ENCODE peak calls at places on chromosome 15, in five cellular contexts. N, O, R, V and J are unnamed samples.

GRCh38 chr15:69045810-69046209 is 31.3 kb downstream of the NOX5 start:
- DNase-seq in R (peak; percentile 76), N (no peak), O (peak; percentile 40), V (no peak), J (no peak)

GRCh38 chr15:70439880-70440279 is 323.5 kb downstream of the UACA start:
- DNase-seq in R (no peak), N (no peak), V (no peak), O (no peak), J (no peak)

GRCh38 chr15:52796742-52797515 is 6.8 kb upstream of the ONECUT1 start:
- DNase-seq in R (no peak), N (no peak), V (no peak), O (no peak), J (no peak)

GRCh38 chr15:63301088-63301487 is 23.7 kb downstream of the APH1B start:
- DNase-seq in O (no peak), R (no peak), V (no peak), N (no peak), J (no peak)

GRCh38 chr15:75203017-75203907 is 1.6 kb downstream of the C15orf39 start:
- DNase-seq in V (peak; percentile 36), R (peak; percentile 53), N (no peak), O (no peak), J (no peak)

GRCh38 chr15:25784876-25785642 is 78.1 kb downstream of the ATP10A start:
- DNase-seq in N (no peak), O (no peak), V (no peak), R (no peak), J (no peak)

GRCh38 chr15:67508367-67508766 is 12.6 kb upstream of the C15orf61 start:
- DNase-seq in V (no peak), O (no peak), R (no peak), N (no peak), J (no peak)

GRCh38 chr15:67563092-67563491 is 20.6 kb downstream of the MAP2K5 start:
- DNase-seq in O (no peak), V (no peak), R (no peak), N (no peak), J (no peak)

GRCh38 chr15:50344006-50344464 is 11.0 kb downstream of the GABPB1 start:
- DNase-seq in N (no peak), R (no peak), V (no peak), O (no peak), J (no peak)

GRCh38 chr15:81809543-81809942 is 236.3 kb downstream of the MEX3B start:
- DNase-seq in V (no peak), R (peak; percentile 70), O (peak; percentile 44), N (no peak), J (no peak)

GRCh38 chr15:74302821-74303359 is 64.6 kb downstream of the CYP11A1 start:
- DNase-seq in R (peak; percentile 53), O (peak; percentile 40), N (peak; percentile 45), V (peak; percentile 58), J (no peak)

GRCh38 chr15:92616621-92617179 is 38.9 kb downstream of the FAM174B start:
- DNase-seq in V (no peak), O (no peak), N (peak; percentile 18), R (no peak), J (no peak)

GRCh38 chr15:57019496-57020160 is 101.2 kb downstream of the TCF12 start:
- DNase-seq in V (no peak), N (no peak), R (no peak), O (no peak), J (no peak)

GRCh38 chr15:50051811-50052419 is 67.1 kb downstream of the ATP8B4 start:
- DNase-seq in O (peak; percentile 78), R (peak; percentile 84), N (peak; percentile 49), V (peak; percentile 52), J (peak; percentile 2)

GRCh38 chr15:73922186-73923151 is 3.8 kb upstream of the LOXL1 start:
- DNase-seq in N (no peak), O (no peak), R (peak; percentile 52), V (peak; percentile 43), J (no peak)

GRCh38 chr15:81189583-81190283 is 6.9 kb upstream of the IL16 start:
- DNase-seq in R (no peak), V (peak; percentile 23), O (peak; percentile 59), N (peak; percentile 69), J (no peak)

GRCh38 chr15:99605490-99605931 is 39.7 kb downstream of the MEF2A start:
- DNase-seq in O (no peak), N (no peak), V (peak; percentile 50), R (no peak), J (no peak)

GRCh38 chr15:85496551-85497545 is 116.4 kb downstream of the AKAP13 start:
- DNase-seq in R (no peak), V (no peak), O (no peak), N (no peak), J (no peak)

GRCh38 chr15:41660235-41661077 is at the start of gene MGA:
- DNase-seq in O (peak; percentile 92), R (peak; percentile 92), N (peak; percentile 85), V (peak; percentile 90), J (peak; percentile 30)
- TF ChIP-seq POLR2A in O (no peak), R (peak; percentile 60), N (peak; percentile 59), V (peak; percentile 50), J (no peak)

GRCh38 chr15:66404122-66404521 is 17.4 kb downstream of the MAP2K1 start:
- DNase-seq in R (no peak), N (no peak), V (no peak), O (no peak), J (no peak)

GRCh38 chr15:66404532-66404931 is 17.8 kb downstream of the MAP2K1 start:
- DNase-seq in O (no peak), V (no peak), N (no peak), R (no peak), J (no peak)

GRCh38 chr15:66403323-66403722 is 16.6 kb downstream of the MAP2K1 start:
- DNase-seq in R (no peak), O (no peak), N (no peak), V (no peak), J (no peak)

GRCh38 chr15:66405605-66406004 is 18.9 kb downstream of the MAP2K1 start:
- DNase-seq in O (no peak), R (no peak), V (no peak), N (no peak), J (no peak)

GRCh38 chr15:66405007-66405406 is 18.3 kb downstream of the MAP2K1 start:
- DNase-seq in O (no peak), V (no peak), N (no peak), R (no peak), J (no peak)
- TF ChIP-seq POLR2A in O (no peak), V (no peak), N (no peak), R (no peak), J (no peak)

GRCh38 chr15:64636101-64636500 is 139.3 kb downstream of the RBPMS2 start:
- DNase-seq in R (no peak), V (no peak), O (no peak), N (no peak), J (no peak)

GRCh38 chr15:64635486-64635815 is 139.9 kb downstream of the RBPMS2 start:
- DNase-seq in N (no peak), O (peak; percentile 43), R (peak; percentile 28), V (peak; percentile 26), J (no peak)

GRCh38 chr15:64634020-64634419 is 141.4 kb downstream of the RBPMS2 start:
- DNase-seq in N (no peak), V (no peak), R (peak; percentile 72), O (no peak), J (no peak)

GRCh38 chr15:64633332-64633731 is 142.1 kb downstream of the RBPMS2 start:
- DNase-seq in R (no peak), N (no peak), V (no peak), O (no peak), J (no peak)

DNA sequence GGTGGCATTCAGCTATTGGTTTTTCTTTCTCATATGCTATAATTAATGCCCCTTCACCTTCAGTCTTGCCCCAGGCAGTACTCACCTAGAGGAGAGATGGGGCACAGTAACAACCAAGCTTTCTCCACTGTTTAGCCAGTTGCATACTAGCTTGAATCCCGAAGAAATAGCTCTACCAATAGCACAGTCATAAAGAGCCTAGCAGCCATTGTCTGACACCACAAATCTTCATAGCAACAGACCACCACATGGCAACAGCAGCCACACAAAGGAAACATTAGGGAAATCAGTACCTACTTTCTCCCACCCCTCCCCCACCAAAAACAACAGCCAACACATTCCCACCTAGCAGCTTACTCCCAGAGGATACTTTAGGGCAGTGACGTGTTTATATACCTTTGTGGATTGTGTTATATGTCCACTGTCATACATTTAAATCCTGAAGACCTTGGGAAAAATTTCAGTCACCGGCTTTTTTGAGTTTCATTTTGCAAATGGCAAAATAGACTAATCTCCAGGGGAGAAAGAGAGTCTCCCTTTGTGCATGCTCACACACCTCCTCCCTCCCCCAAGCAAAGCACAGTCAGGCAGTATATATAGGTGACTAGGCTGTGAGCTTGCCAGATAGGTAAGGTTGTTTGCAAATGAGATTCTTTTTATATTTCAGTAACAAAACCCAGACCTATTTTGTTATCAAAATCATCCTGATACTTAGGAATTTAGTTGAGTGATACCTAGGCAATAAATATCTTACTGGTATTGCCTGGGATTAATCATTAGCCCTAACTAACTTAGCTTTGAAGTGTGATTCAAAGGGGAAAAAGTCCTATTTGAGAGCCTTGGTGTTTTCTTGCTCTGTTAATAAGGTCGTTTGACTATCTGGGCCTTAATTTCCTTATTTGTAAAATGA is 140.6 kb downstream of the RBPMS2 start:
- DNase-seq in O (no peak), N (no peak), R (no peak), V (no peak), J (no peak)
- TF ChIP-seq POLR2A in O (no peak), N (no peak), R (no peak), V (no peak), J (no peak)

GRCh38 chr15:46555547-46555946 is 920.7 kb downstream of the SQOR start:
- DNase-seq in O (no peak), R (no peak), N (no peak), V (no peak), J (no peak)

DNA sequence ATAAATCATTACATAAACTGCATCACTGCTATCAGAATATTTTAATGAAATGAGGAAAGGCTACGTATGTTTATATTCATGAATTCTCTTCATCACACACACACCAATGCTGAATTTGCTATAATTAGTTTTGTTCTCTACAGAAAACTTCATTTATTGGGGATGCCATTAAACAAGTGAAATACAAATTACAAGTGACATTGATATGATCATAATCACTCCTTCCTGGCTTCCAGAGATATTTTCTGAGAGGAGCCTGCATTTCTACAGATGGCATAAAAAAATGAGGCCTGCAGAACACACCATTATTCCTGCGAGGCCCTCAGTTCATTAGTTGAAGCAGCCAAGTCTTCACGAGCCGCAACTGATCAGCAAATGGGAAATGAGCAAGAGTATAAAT is 921.7 kb downstream of the SQOR start:
- DNase-seq in O (no peak), R (no peak), V (no peak), N (no peak), J (no peak)
- TF ChIP-seq POLR2A in O (no peak), R (no peak), V (no peak), N (no peak), J (no peak)

GRCh38 chr15:83066034-83066760 is 855 bp downstream of the BTBD1 start:
- DNase-seq in N (no peak), O (peak; percentile 36), V (peak; percentile 36), R (peak; percentile 42), J (no peak)

GRCh38 chr15:83063555-83063954 is 3.5 kb downstream of the BTBD1 start:
- DNase-seq in N (no peak), R (peak; percentile 40), O (no peak), V (no peak), J (no peak)

GRCh38 chr15:83062768-83063180 is 4.3 kb downstream of the BTBD1 start:
- DNase-seq in O (no peak), V (no peak), N (no peak), R (peak; percentile 44), J (no peak)

GRCh38 chr15:83065431-83065830 is 1.6 kb downstream of the BTBD1 start:
- DNase-seq in R (no peak), N (no peak), O (no peak), V (no peak), J (no peak)

GRCh38 chr15:83064859-83065258 is 2.2 kb downstream of the BTBD1 start:
- DNase-seq in R (peak; percentile 33), O (no peak), V (no peak), N (no peak), J (no peak)
- TF ChIP-seq POLR2A in R (no peak), O (no peak), V (no peak), N (no peak), J (no peak)